ENCODE peak calls at places on chromosomes 4 and X, in eight cellular contexts. Q, L, A, T, K, S, Y and D are unnamed samples.

GRCh38 chrX:23286731-23287130 is 47.9 kb upstream of the PTCHD1 start:
- DNase-seq in Q (no peak), L (no peak), A (no peak), T (no peak), K (no peak), S (no peak), Y (no peak), D (no peak)

GRCh38 chr4:173235050-173235449 is 66.4 kb downstream of the GALNT7 start:
- DNase-seq in Q (peak; percentile 17), L (no peak), A (no peak), T (no peak), K (no peak), S (no peak), Y (no peak), D (no peak)

GRCh38 chrX:1493317-1493856 is 40.7 kb upstream of the ASMTL start:
- DNase-seq in Q (no peak), L (no peak), A (no peak), T (no peak), K (no peak), S (no peak), Y (no peak), D (no peak)

GRCh38 chr4:73752424-73752823 is 12.1 kb downstream of the CXCL8 start:
- DNase-seq in Q (no peak), L (no peak), A (no peak), T (no peak), K (no peak), S (no peak), Y (no peak), D (no peak)

GRCh38 chrX:54357414-54358377 is at the start of gene WNK3:
- DNase-seq in Q (peak; percentile 86), L (peak; percentile 68), A (peak; percentile 60), T (peak; percentile 95), K (peak; percentile 67), S (peak; percentile 69), Y (peak; percentile 69), D (peak; percentile 91)

GRCh38 chr4:187294861-187295260 is 571.2 kb upstream of the FAT1 start:
- DNase-seq in Q (no peak), L (no peak), A (peak; percentile 52), T (no peak), K (no peak), S (no peak), Y (no peak), D (no peak)

GRCh38 chr4:108367751-108368150 is 199.0 kb upstream of the LEF1 start:
- DNase-seq in Q (no peak), L (no peak), A (no peak), T (no peak), K (no peak), S (no peak), Y (no peak), D (no peak)

GRCh38 chrX:123499787-123500186 is 233.1 kb downstream of the THOC2 start:
- DNase-seq in Q (no peak), L (no peak), A (no peak), T (no peak), K (no peak), S (no peak), Y (no peak), D (peak; percentile 65)

GRCh38 chr4:123093247-123093646 is 170.8 kb upstream of the NUDT6 start:
- DNase-seq in Q (no peak), L (no peak), A (no peak), T (no peak), K (no peak), S (no peak), Y (no peak), D (no peak)

GRCh38 chr4:56080384-56080783 is 131.6 kb downstream of the CEP135 start:
- DNase-seq in Q (no peak), L (no peak), A (no peak), T (no peak), K (no peak), S (no peak), Y (no peak), D (no peak)

GRCh38 chr4:20422398-20422797 is 170.7 kb downstream of the SLIT2 start:
- DNase-seq in Q (peak; percentile 46), L (no peak), A (peak; percentile 9), T (peak; percentile 71), K (peak; percentile 25), S (peak; percentile 78), Y (peak; percentile 22), D (no peak)

GRCh38 chr4:7826176-7826908 is 113.3 kb downstream of the AFAP1 start:
- DNase-seq in Q (no peak), L (no peak), A (no peak), T (no peak), K (no peak), S (no peak), Y (no peak), D (no peak)

GRCh38 chr4:39285853-39286252 is 80.3 kb downstream of the RFC1 start:
- DNase-seq in Q (no peak), L (no peak), A (no peak), T (no peak), K (no peak), S (no peak), Y (no peak), D (no peak)

GRCh38 chr4:99947190-99947578 is 766 bp upstream of the DNAJB14 start:
- DNase-seq in Q (no peak), L (no peak), A (no peak), T (no peak), K (no peak), S (peak; percentile 3), Y (no peak), D (no peak)

GRCh38 chr4:27088491-27088890 is 227.8 kb downstream of the STIM2 start:
- DNase-seq in Q (no peak), L (no peak), A (no peak), T (no peak), K (no peak), S (no peak), Y (no peak), D (no peak)

GRCh38 chrX:10106801-10107200 is 50.0 kb upstream of the CLCN4 start:
- DNase-seq in Q (no peak), L (no peak), A (no peak), T (no peak), K (no peak), S (no peak), Y (no peak), D (no peak)

GRCh38 chrX:131816551-131817136 is 206.5 kb upstream of the STK26 start:
- DNase-seq in Q (peak; percentile 51), L (no peak), A (peak; percentile 5), T (no peak), K (peak; percentile 61), S (peak; percentile 42), Y (peak; percentile 78), D (no peak)

GRCh38 chrX:131818297-131818936 is 204.7 kb upstream of the STK26 start:
- DNase-seq in Q (no peak), L (no peak), A (no peak), T (no peak), K (no peak), S (no peak), Y (no peak), D (no peak)

GRCh38 chrX:131812847-131813825 is 210.0 kb upstream of the STK26 start:
- DNase-seq in Q (peak; percentile 36), L (no peak), A (no peak), T (no peak), K (peak; percentile 60), S (peak; percentile 49), Y (peak; percentile 71), D (peak; percentile 84)
- H3K27ac ChIP-seq in Q (no peak overlapping the region), L (peak overlapping the region; percentile 81), A (no peak overlapping the region), T (no peak overlapping the region), K (no peak overlapping the region), S (no peak overlapping the region), Y (peak overlapping the region; percentile 90), D (no peak overlapping the region)

DNA sequence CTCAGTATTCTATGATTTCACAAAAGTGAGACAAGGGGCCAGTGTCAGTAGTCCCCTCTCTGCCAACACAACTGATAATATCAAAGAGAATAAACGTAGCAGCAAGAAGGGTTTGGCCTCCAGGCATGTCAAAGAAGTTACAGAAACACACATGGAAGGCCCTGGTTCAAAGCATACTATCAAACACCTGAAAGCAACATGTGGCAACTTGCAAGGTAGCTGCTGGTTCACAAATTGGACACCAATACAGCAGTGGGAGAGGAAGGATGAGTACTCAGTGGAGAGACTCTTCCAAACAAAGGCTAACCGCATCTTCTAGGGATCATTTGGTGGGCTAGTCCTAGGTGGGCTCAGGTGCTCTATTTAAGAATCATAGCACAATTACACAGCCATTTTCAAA is 74.9 kb upstream of the MAOA start:
- DNase-seq in Q (no peak), L (no peak), A (no peak), T (no peak), K (no peak), S (no peak), Y (no peak), D (no peak)
- H3K27ac ChIP-seq in Q (no peak overlapping the region), L (no peak overlapping the region), A (no peak overlapping the region), T (no peak overlapping the region), K (no peak overlapping the region), S (no peak overlapping the region), Y (no peak overlapping the region), D (no peak overlapping the region)

GRCh38 chr4:76494243-76494642 is 59.2 kb downstream of the SHROOM3 start:
- DNase-seq in Q (no peak), L (no peak), A (no peak), T (no peak), K (no peak), S (no peak), Y (no peak), D (no peak)

GRCh38 chr4:76495166-76495565 is 60.1 kb downstream of the SHROOM3 start:
- DNase-seq in Q (no peak), L (no peak), A (no peak), T (no peak), K (no peak), S (no peak), Y (no peak), D (no peak)

GRCh38 chr4:76499461-76499860 is 64.4 kb downstream of the SHROOM3 start:
- DNase-seq in Q (no peak), L (no peak), A (no peak), T (no peak), K (no peak), S (no peak), Y (no peak), D (no peak)

DNA sequence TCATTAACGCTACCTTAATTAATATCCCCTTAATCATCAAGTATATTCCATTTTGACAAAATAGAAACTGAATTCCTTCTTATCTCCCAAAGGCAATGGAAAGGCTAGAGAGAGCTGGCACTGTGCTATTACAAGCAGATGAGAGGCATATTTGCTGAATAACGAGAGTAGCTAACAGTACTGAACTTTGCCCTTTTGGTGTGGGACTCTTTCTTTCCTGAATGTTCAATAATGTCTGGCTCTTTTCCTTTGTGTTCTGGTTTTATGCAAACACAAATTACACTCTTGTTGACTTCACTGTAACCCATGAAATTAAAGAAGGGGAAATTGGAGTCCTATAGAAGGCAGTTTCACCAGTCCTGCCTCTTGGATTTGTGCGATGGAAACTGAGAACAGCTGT is 63.5 kb downstream of the SHROOM3 start:
- DNase-seq in Q (no peak), L (no peak), A (no peak), T (no peak), K (no peak), S (no peak), Y (no peak), D (no peak)
- H3K27ac ChIP-seq in Q (no peak overlapping the region), L (no peak overlapping the region), A (no peak overlapping the region), T (no peak overlapping the region), K (no peak overlapping the region), S (no peak overlapping the region), Y (no peak overlapping the region), D (no peak overlapping the region)

DNA sequence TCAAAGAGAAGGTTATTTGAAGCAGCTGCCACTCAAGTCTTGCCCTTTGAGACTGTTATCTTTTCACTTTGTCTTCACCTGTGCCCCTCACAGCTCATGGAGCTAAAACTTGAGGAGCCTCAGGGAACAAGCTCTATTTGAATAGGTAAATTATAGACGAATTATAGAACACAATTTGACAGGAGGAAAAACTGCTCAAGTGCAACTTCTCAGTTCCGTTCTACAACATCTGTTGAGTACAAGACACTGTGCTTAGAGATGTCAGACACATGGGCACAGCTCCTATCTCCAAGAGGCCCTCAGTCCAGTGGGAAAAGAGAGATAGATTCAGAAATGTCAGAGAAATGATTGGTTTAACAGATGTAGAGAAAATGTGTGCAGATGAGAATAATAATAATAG is 5.1 kb downstream of the PPP1R2C start:
- DNase-seq in Q (no peak), L (no peak), A (no peak), T (no peak), K (no peak), S (no peak), Y (no peak), D (no peak)
- H3K27ac ChIP-seq in Q (no peak overlapping the region), L (no peak overlapping the region), A (no peak overlapping the region), T (no peak overlapping the region), K (no peak overlapping the region), S (no peak overlapping the region), Y (no peak overlapping the region), D (no peak overlapping the region)